ENCODE peak calls at places on chromosome 1, in ten cellular contexts. F is PC-9; Y is AG04450; G is dorsolateral prefrontal cortex; L is hepatocyte; J is CD4-positive, CD25-positive, alpha-beta regulatory T cell; W is heart left ventricle; A is ascending aorta; U is ovary; P is fibroblast of lung. O is an unnamed sample.

GRCh38 chr1:55382699-55383377 is 167.7 kb upstream of the USP24 start:
- DNase-seq in F (no peak), Y (no peak), G (no peak), L (no peak), J (no peak), W (peak), A (no peak), U (no peak), P (no peak), O (no peak)

GRCh38 chr1:15966081-15966955 is 9.6 kb downstream of the ZBTB17 start:
- DNase-seq in F (no peak), Y (no peak), G (no peak), L (no peak), J (peak), W (no peak), A (peak), U (no peak), P (peak), O (no peak)

GRCh38 chr1:152035406-152036315 is 1.1 kb downstream of the S100A11 start:
- DNase-seq in F (no peak), Y (no peak), G (no peak), L (peak), J (peak), W (no peak), A (no peak), U (no peak), P (peak), O (no peak)

GRCh38 chr1:172699695-172700094 is 40.8 kb downstream of the FASLG start:
- DNase-seq in F (no peak), Y (no peak), G (no peak), L (no peak), J (no peak), W (peak), A (no peak), U (no peak), P (peak), O (no peak)

GRCh38 chr1:64969305-64970066 is 3.1 kb upstream of the JAK1 start:
- DNase-seq in F (peak), Y (no peak), G (no peak), L (no peak), J (no peak), W (no peak), A (no peak), U (no peak), P (no peak), O (no peak)

GRCh38 chr1:206933333-206933945 is 11.7 kb upstream of the FCMR start:
- DNase-seq in F (no peak), Y (no peak), G (no peak), L (no peak), J (peak), W (peak), A (peak), U (no peak), P (no peak), O (no peak)

GRCh38 chr1:113835686-113836290 is 23.5 kb upstream of the RSBN1 start:
- DNase-seq in F (peak), Y (peak), G (no peak), L (peak), J (peak), W (no peak), A (no peak), U (no peak), P (peak), O (peak)

GRCh38 chr1:54356680-54357147 is 49.5 kb downstream of the SSBP3 start:
- DNase-seq in F (no peak), Y (no peak), G (no peak), L (no peak), J (peak), W (no peak), A (no peak), U (no peak), P (no peak), O (no peak)

GRCh38 chr1:20900056-20900455 is 112.9 kb upstream of the HP1BP3 start:
- DNase-seq in F (no peak), Y (no peak), G (no peak), L (no peak), J (no peak), W (no peak), A (no peak), U (no peak), P (no peak), O (no peak)

GRCh38 chr1:8370928-8371327 is 53.0 kb downstream of the SLC45A1 start:
- DNase-seq in F (no peak), Y (no peak), G (no peak), L (no peak), J (no peak), W (peak), A (no peak), U (no peak), P (peak), O (no peak)

GRCh38 chr1:21568809-21569385 is 59.7 kb downstream of the ALPL start:
- DNase-seq in F (no peak), Y (no peak), G (no peak), L (no peak), J (no peak), W (peak), A (no peak), U (no peak), P (no peak), O (no peak)

GRCh38 chr1:42926235-42926869 is 32.3 kb downstream of the SLC2A1 start:
- DNase-seq in F (no peak), Y (no peak), G (no peak), L (no peak), J (no peak), W (no peak), A (no peak), U (no peak), P (no peak), O (no peak)

GRCh38 chr1:173417563-173417962 is 59.6 kb upstream of the PRDX6 start:
- DNase-seq in F (no peak), Y (no peak), G (no peak), L (no peak), J (no peak), W (no peak), A (no peak), U (no peak), P (no peak), O (no peak)

GRCh38 chr1:115837762-115838421 is 3.0 kb downstream of the NHLH2 start:
- DNase-seq in F (no peak), Y (no peak), G (no peak), L (peak), J (no peak), W (no peak), A (no peak), U (no peak), P (no peak), O (no peak)

GRCh38 chr1:226466301-226466700 is 58.4 kb upstream of the PARP1 start:
- DNase-seq in F (no peak), Y (no peak), G (peak), L (no peak), J (no peak), W (no peak), A (no peak), U (no peak), P (no peak), O (no peak)

DNA sequence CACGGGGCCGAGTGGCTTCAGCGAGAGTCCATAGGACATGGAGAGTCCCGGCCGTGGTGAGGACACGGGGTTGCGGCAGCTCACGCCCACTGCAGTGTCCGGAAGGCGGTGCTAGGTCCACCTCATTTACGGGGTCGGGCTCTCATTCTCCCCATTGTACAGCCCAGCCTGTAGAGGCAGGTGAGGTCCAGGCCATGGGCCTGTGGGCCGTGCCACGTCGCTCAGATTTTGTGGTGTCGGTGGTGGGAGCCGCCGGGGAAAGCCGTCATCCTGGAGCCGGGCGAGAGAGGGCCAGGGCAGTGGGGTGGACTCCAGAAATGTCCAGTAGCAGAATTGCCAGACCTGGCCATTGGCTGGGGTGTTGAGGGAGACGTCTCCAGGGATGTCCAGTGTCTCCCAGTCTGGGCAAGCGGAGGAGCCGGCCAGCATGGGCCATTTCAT is 59.4 kb downstream of the PRKCZ start:
- DNase-seq in F (no peak), Y (no peak), G (peak), L (no peak), J (no peak), W (no peak), A (no peak), U (no peak), P (no peak), O (no peak)
- H3K4me3 ChIP-seq in F (no peak), Y (no peak), G (no peak), L (no peak), J (no peak), W (no peak), A (no peak), U (no peak), P (no peak), O (no peak)

DNA sequence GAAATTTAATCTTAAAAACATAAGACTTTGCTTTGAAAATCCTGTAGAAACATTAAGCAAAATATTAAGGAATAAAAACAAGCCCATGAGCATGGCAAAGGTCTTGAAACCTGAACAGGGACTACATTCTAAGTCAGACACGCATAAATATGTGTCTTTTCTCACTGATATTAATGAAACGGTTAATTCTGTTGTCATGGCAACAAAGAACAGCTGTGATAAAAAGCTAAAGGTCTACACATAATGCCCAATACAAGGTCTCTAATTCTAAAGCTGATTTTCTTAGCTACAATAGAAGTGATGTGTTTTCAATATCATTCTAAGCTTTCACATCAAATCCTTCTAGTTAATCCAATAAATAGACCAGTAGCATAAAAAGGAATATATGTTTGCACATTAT is 331.7 kb downstream of the PTBP2 start:
- DNase-seq in F (no peak), Y (no peak), G (no peak), L (no peak), J (no peak), W (no peak), A (no peak), U (no peak), P (no peak), O (no peak)
- H3K4me3 ChIP-seq in F (no peak), Y (no peak), G (no peak), L (no peak), J (no peak), W (no peak), A (no peak), U (no peak), P (no peak), O (no peak)

DNA sequence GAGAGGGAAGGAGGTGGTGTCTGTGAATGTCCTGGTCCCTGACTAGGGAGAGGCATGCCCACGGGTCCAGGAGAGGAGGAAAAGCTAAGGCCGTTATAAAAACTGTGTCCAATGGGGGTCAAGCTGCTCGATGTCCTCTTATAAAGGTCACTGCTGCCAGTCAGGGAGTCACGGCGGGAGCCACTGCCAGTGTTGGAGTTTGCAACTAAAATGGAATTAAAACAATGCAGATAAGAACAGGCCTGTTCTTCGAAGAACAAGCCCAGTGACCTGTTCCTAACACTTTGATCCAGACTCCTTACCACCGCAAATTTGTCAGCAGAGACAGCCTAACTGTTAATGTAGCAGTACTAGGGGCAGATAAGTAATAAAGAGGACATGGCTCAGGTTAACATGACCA is 56.1 kb upstream of the SDC3 start:
- DNase-seq in F (no peak), Y (no peak), G (no peak), L (no peak), J (no peak), W (peak), A (no peak), U (no peak), P (peak), O (no peak)
- H3K4me3 ChIP-seq in F (no peak), Y (no peak), G (no peak), L (no peak), J (no peak), W (no peak), A (no peak), U (no peak), P (no peak), O (no peak)

DNA sequence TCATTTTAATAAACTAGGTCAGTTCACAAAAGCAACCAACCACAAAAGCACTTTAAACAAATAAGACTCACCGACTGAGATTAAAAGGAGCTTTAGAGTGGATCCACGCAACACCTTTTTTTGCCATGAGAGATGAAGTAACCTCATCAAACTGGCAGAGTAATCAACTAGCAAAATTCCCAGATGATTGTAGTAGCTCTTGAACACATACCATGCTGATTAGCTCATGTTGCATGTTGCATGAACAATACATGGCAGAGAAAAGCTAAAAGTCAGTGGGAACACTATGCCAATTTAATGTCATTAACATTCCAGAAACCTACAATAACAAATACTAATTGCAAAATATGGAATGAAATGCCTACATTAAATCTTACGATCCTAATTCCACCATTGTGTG is 4.1 kb downstream of the WARS2 start:
- DNase-seq in F (no peak), Y (no peak), G (no peak), L (no peak), J (no peak), W (no peak), A (no peak), U (no peak), P (peak), O (no peak)
- H3K4me3 ChIP-seq in F (no peak), Y (no peak), G (no peak), L (no peak), J (no peak), W (no peak), A (no peak), U (no peak), P (no peak), O (no peak)

GRCh38 chr1:163168053-163168452 is 34.7 kb downstream of the RGS5 start:
- DNase-seq in F (peak), Y (peak), G (no peak), L (peak), J (no peak), W (no peak), A (peak), U (no peak), P (peak), O (no peak)
- H3K4me3 ChIP-seq in F (no peak), Y (no peak), G (no peak), L (no peak), J (no peak), W (no peak), A (no peak), U (no peak), P (no peak), O (no peak)

GRCh38 chr1:26998319-26999300 is 5.1 kb downstream of the TRNP1 start:
- DNase-seq in F (no peak), Y (no peak), G (no peak), L (peak), J (no peak), W (no peak), A (no peak), U (no peak), P (peak), O (no peak)

GRCh38 chr1:26996665-26997064 is 3.2 kb downstream of the TRNP1 start:
- DNase-seq in F (no peak), Y (no peak), G (no peak), L (no peak), J (no peak), W (no peak), A (no peak), U (no peak), P (no peak), O (no peak)

GRCh38 chr1:26994772-26995625 is 1.5 kb downstream of the TRNP1 start:
- DNase-seq in F (no peak), Y (no peak), G (no peak), L (no peak), J (no peak), W (no peak), A (no peak), U (no peak), P (no peak), O (no peak)

GRCh38 chr1:26994020-26994745 is 691 bp downstream of the TRNP1 start:
- DNase-seq in F (no peak), Y (no peak), G (no peak), L (peak), J (peak), W (no peak), A (no peak), U (peak), P (no peak), O (no peak)

GRCh38 chr1:26996024-26996423 is 2.5 kb downstream of the TRNP1 start:
- DNase-seq in F (no peak), Y (no peak), G (no peak), L (no peak), J (no peak), W (no peak), A (no peak), U (no peak), P (no peak), O (no peak)
- H3K4me3 ChIP-seq in F (no peak), Y (peak), G (peak), L (no peak), J (no peak), W (no peak), A (no peak), U (no peak), P (peak), O (no peak)